ENCODE peak calls at places on chromosomes 16 and 17, in four cellular contexts. One of them, this sample, is unnamed.
A peak's percentile ranks its signal among the peaks of the same experiment; 100 is the strongest.

GRCh38 chr17:81116704-81117103 is 48.6 kb upstream of the PVALEF start:
- DNase-seq in HCT116: no peak
- DNase-seq in K562: no peak
- DNase-seq in HepG2: no peak
- DNase-seq in this sample: no peak

GRCh38 chr17:17575360-17576251 is 15.9 kb downstream of the PEMT start:
- DNase-seq in K562: no peak
- DNase-seq in HepG2: no peak
- DNase-seq in HCT116: no peak
- DNase-seq in this sample: no peak

GRCh38 chr16:12459401-12459791 is 344.3 kb downstream of the CPPED1 start:
- DNase-seq in HepG2: no peak
- DNase-seq in HCT116: no peak
- DNase-seq in K562: no peak
- DNase-seq in this sample: no peak

GRCh38 chr17:30961213-30962188 is 9.3 kb upstream of the RNF135 start:
- DNase-seq in HCT116: no peak
- DNase-seq in K562: no peak
- DNase-seq in HepG2: no peak
- DNase-seq in this sample: no peak

GRCh38 chr16:73365010-73365409 is 317.1 kb upstream of the ZFHX3 start:
- DNase-seq in K562: no peak
- DNase-seq in HepG2: no peak
- DNase-seq in HCT116: no peak
- DNase-seq in this sample: no peak

GRCh38 chr17:47099987-47100711 is 88.9 kb downstream of the CDC27 start:
- DNase-seq in HepG2: peak; percentile 88
- DNase-seq in K562: peak; percentile 90
- DNase-seq in HCT116: peak; percentile 81
- DNase-seq in this sample: peak; percentile 52

GRCh38 chr17:82000803-82001649 is 21.7 kb downstream of the CENPX start:
- DNase-seq in HepG2: no peak
- DNase-seq in HCT116: no peak
- DNase-seq in K562: no peak
- DNase-seq in this sample: no peak

GRCh38 chr16:51310159-51310558 is 159.1 kb upstream of the SALL1 start:
- DNase-seq in HCT116: no peak
- DNase-seq in HepG2: no peak
- DNase-seq in K562: no peak
- DNase-seq in this sample: no peak

GRCh38 chr16:58488531-58488930 is 11.4 kb upstream of the NDRG4 start:
- DNase-seq in K562: peak; percentile 31
- DNase-seq in HepG2: no peak
- DNase-seq in HCT116: no peak
- DNase-seq in this sample: no peak

GRCh38 chr16:50238868-50239301 is 27.5 kb upstream of the ADCY7 start:
- DNase-seq in HCT116: no peak
- DNase-seq in HepG2: no peak
- DNase-seq in K562: no peak
- DNase-seq in this sample: no peak

GRCh38 chr17:21194688-21195087 is 19.3 kb downstream of the TMEM11 start:
- DNase-seq in K562: no peak
- DNase-seq in HCT116: no peak
- DNase-seq in HepG2: no peak
- DNase-seq in this sample: no peak

GRCh38 chr16:27677300-27677699 is 127.4 kb downstream of the KATNIP start:
- DNase-seq in HepG2: peak; percentile 21
- DNase-seq in HCT116: no peak
- DNase-seq in K562: no peak
- DNase-seq in this sample: no peak

GRCh38 chr17:82145550-82146165 is 47.6 kb upstream of the FASN start:
- DNase-seq in HCT116: no peak
- DNase-seq in K562: no peak
- DNase-seq in HepG2: no peak
- DNase-seq in this sample: no peak

GRCh38 chr17:5929721-5930120 is 140.5 kb upstream of the WSCD1 start:
- DNase-seq in HCT116: no peak
- DNase-seq in HepG2: no peak
- DNase-seq in K562: no peak
- DNase-seq in this sample: no peak

GRCh38 chr17:6752068-6752909 is 3.6 kb upstream of the XAF1 start:
- DNase-seq in K562: no peak
- DNase-seq in HepG2: peak; percentile 81
- DNase-seq in HCT116: no peak
- DNase-seq in this sample: no peak

GRCh38 chr17:80891096-80892018 is 100.3 kb upstream of the CHMP6 start:
- DNase-seq in HCT116: peak; percentile 96
- DNase-seq in K562: peak; percentile 73
- DNase-seq in HepG2: no peak
- DNase-seq in this sample: peak; percentile 53

GRCh38 chr17:49646391-49647255 is 31.3 kb downstream of the SPOP start:
- DNase-seq in K562: no peak
- DNase-seq in HCT116: peak; percentile 68
- DNase-seq in HepG2: peak; percentile 23
- DNase-seq in this sample: peak; percentile 69

GRCh38 chr17:76681222-76682137 is 29.3 kb downstream of the MXRA7 start:
- DNase-seq in K562: peak; percentile 78
- DNase-seq in HCT116: peak; percentile 56
- DNase-seq in HepG2: peak; percentile 58
- DNase-seq in this sample: peak; percentile 45

GRCh38 chr16:1330931-1331711 is 2.3 kb upstream of the BAIAP3 start:
- DNase-seq in K562: no peak
- DNase-seq in HCT116: no peak
- DNase-seq in HepG2: no peak
- DNase-seq in this sample: no peak

GRCh38 chr17:73267648-73268537 is 6.2 kb upstream of the CPSF4L start:
- DNase-seq in HCT116: no peak
- DNase-seq in HepG2: peak; percentile 88
- DNase-seq in K562: no peak
- DNase-seq in this sample: no peak

GRCh38 chr17:73027130-73027741 is 65.3 kb downstream of the SLC39A11 start:
- DNase-seq in K562: no peak
- DNase-seq in HCT116: no peak
- DNase-seq in HepG2: no peak
- DNase-seq in this sample: no peak

GRCh38 chr17:68749742-68750562 is 148.8 kb upstream of the FAM20A start:
- DNase-seq in HepG2: peak; percentile 20
- DNase-seq in K562: no peak
- DNase-seq in HCT116: no peak
- DNase-seq in this sample: no peak

GRCh38 chr16:87526238-87526947 is 33.6 kb upstream of the ZCCHC14 start:
- DNase-seq in K562: no peak
- DNase-seq in HepG2: no peak
- DNase-seq in HCT116: no peak
- DNase-seq in this sample: no peak

GRCh38 chr16:84785843-84786538 is 33.8 kb upstream of the CRISPLD2 start:
- DNase-seq in HCT116: no peak
- DNase-seq in K562: no peak
- DNase-seq in HepG2: peak; percentile 34
- DNase-seq in this sample: no peak

GRCh38 chr17:47674503-47674902 is 19.5 kb upstream of the TBKBP1 start:
- DNase-seq in K562: no peak
- DNase-seq in HCT116: no peak
- DNase-seq in HepG2: no peak
- DNase-seq in this sample: no peak

GRCh38 chr16:89552329-89552728 is 8.2 kb upstream of the RPL13 start:
- DNase-seq in HCT116: no peak
- DNase-seq in HepG2: no peak
- DNase-seq in K562: no peak
- DNase-seq in this sample: no peak

GRCh38 chr16:89554343-89554742 is 6.1 kb upstream of the RPL13 start:
- DNase-seq in HCT116: no peak
- DNase-seq in HepG2: no peak
- DNase-seq in K562: no peak
- DNase-seq in this sample: no peak

GRCh38 chr16:89555265-89555664 is 5.2 kb upstream of the RPL13 start:
- DNase-seq in HepG2: no peak
- DNase-seq in HCT116: no peak
- DNase-seq in K562: no peak
- DNase-seq in this sample: no peak

GRCh38 chr16:89552913-89553312 is 7.6 kb upstream of the RPL13 start:
- DNase-seq in HepG2: no peak
- DNase-seq in HCT116: no peak
- DNase-seq in K562: no peak
- DNase-seq in this sample: no peak

GRCh38 chr16:89553733-89554132 is 6.7 kb upstream of the RPL13 start:
- DNase-seq in HCT116: no peak
- DNase-seq in HepG2: no peak
- DNase-seq in K562: no peak
- DNase-seq in this sample: no peak
- TF ChIP-seq TCF7L2 in HCT116: no peak
- TF ChIP-seq TCF7L2 in HepG2: no peak
- TF ChIP-seq TCF7L2 in K562: no peak
- TF ChIP-seq TCF7L2 in this sample: no peak

GRCh38 chr17:64496786-64497564 is at the start of gene POLG2:
- DNase-seq in HepG2: peak; percentile 92
- DNase-seq in K562: peak; percentile 95
- DNase-seq in HCT116: peak; percentile 87
- DNase-seq in this sample: no peak
- TF ChIP-seq SIN3A in HepG2: peak; percentile 85
- TF ChIP-seq SIN3A in K562: peak; percentile 76
- TF ChIP-seq SIN3A in HCT116: peak; percentile 70
- TF ChIP-seq SIN3A in this sample: no peak

GRCh38 chr16:10972956-10973464 is 28.6 kb downstream of the CLEC16A start:
- DNase-seq in HepG2: no peak
- DNase-seq in HCT116: no peak
- DNase-seq in K562: peak; percentile 17
- DNase-seq in this sample: no peak
- TF ChIP-seq TCF7L2 in HepG2: no peak
- TF ChIP-seq TCF7L2 in HCT116: no peak
- TF ChIP-seq TCF7L2 in K562: no peak
- TF ChIP-seq TCF7L2 in this sample: no peak

DNA sequence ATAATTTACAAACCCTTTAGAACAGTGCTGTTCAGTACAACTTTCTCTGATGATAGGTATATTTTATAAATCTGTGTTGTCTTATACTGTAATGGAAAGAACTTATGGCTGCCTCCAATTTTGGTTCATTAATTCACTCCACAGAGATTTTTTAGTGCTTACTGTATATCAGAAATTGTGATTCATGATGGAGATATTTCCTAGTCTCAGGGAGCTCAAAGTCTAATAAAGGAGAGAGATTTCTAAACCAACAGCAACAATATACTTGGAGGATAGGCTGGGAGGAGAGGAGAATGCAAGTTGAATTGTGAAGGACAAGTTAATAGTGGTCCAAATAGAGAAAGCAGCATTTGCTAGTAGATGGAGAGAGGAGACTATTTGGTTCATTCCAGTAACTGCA is 63.5 kb downstream of the TANC2 start:
- DNase-seq in HCT116: no peak
- DNase-seq in HepG2: no peak
- DNase-seq in K562: no peak
- DNase-seq in this sample: no peak
- TF ChIP-seq SIN3A in HCT116: no peak
- TF ChIP-seq SIN3A in HepG2: no peak
- TF ChIP-seq SIN3A in K562: no peak
- TF ChIP-seq SIN3A in this sample: no peak

DNA sequence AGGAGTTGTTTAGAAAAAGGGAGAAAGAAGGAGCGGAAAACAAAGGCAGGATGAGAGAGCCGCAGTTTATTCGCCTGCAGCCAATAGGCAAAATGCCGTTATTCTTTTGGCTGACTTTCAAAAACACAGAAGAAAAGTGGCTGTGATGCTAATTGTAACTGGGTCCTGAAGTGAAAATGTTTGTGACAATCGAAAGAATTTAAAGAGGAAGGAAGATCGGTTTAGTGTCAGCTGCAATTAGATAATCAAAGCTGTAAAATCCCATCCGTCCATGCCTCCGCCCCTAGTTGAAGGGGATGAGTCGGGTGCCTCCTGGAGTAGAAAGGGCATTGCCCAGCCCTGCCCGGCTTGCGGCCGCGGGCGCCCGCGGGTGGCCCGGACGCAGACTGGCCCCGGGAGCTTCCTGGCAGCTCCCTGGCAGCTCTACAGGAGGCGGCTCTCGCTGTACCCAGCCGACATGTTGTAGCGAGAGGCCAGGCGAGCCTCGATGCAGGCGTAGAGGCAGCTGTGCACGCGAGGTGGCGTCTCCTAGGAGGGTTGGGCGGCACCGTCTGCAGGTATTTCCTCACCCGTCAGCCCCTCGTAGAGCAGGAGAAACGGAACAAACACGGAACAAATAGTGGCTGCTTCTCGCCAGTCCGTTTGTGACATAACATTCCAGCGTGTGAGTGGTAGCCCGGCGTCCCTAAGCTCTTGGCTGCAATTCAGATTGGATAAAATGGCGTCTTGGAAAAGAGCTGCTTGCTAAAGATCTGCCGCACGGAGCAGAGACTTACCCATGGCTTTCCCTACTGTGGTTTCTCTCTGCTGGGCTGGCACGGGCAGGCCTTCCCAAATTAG is 82.3 kb downstream of the TNRC6C start:
- DNase-seq in HCT116: peak; percentile 56
- DNase-seq in K562: no peak
- DNase-seq in HepG2: no peak
- DNase-seq in this sample: no peak
- TF ChIP-seq TCF7L2 in HCT116: peak; percentile 29
- TF ChIP-seq TCF7L2 in K562: no peak
- TF ChIP-seq TCF7L2 in HepG2: no peak
- TF ChIP-seq TCF7L2 in this sample: no peak

GRCh38 chr17:34354637-34355036 is 1.6 kb upstream of the CCL13 start:
- DNase-seq in HCT116: no peak
- DNase-seq in HepG2: no peak
- DNase-seq in K562: no peak
- DNase-seq in this sample: no peak

GRCh38 chr17:34358631-34359030 is 2.4 kb downstream of the CCL13 start:
- DNase-seq in K562: no peak
- DNase-seq in HCT116: no peak
- DNase-seq in HepG2: no peak
- DNase-seq in this sample: no peak

GRCh38 chr17:34360571-34360970 is 2.5 kb downstream of the CCL1 start:
- DNase-seq in HCT116: no peak
- DNase-seq in K562: no peak
- DNase-seq in HepG2: no peak
- DNase-seq in this sample: no peak

GRCh38 chr17:34356194-34356593 is at the start of gene CCL13:
- DNase-seq in HepG2: no peak
- DNase-seq in HCT116: no peak
- DNase-seq in K562: no peak
- DNase-seq in this sample: no peak

GRCh38 chr17:34357398-34357797 is 1.1 kb downstream of the CCL13 start:
- DNase-seq in HepG2: no peak
- DNase-seq in HCT116: no peak
- DNase-seq in K562: no peak
- DNase-seq in this sample: no peak
- TF ChIP-seq SIN3A in HepG2: no peak
- TF ChIP-seq SIN3A in HCT116: no peak
- TF ChIP-seq SIN3A in K562: no peak
- TF ChIP-seq SIN3A in this sample: no peak